ENCODE peak calls at places on chromosomes 5 and 9, in eight cellular contexts. L is A549; M is cardiac muscle cell; Y is effector memory CD4-positive, alpha-beta T cell; U is adrenal gland; V is lung; I is colonic mucosa; T is PC-9. S is an unnamed sample.

GRCh38 chr9:114088571-114089170 is 10.4 kb downstream of the KIF12 start:
- DNase-seq in L (no peak), M (no peak), Y (no peak), U (no peak), V (no peak), I (no peak), T (no peak), S (peak; percentile 40)

GRCh38 chr5:71922584-71923106 is 184.6 kb upstream of the MAP1B start:
- DNase-seq in L (peak; percentile 49), M (no peak), Y (no peak), U (no peak), V (no peak), I (no peak), T (peak; percentile 92), S (no peak)

GRCh38 chr9:69975681-69976080 is 68.0 kb upstream of the MAMDC2 start:
- DNase-seq in L (no peak), M (no peak), Y (no peak), U (no peak), V (no peak), I (no peak), T (no peak), S (no peak)

GRCh38 chr9:69036319-69036718 is 767 bp downstream of the FXN start:
- DNase-seq in L (peak; percentile 31), M (no peak), Y (no peak), U (peak; percentile 61), V (no peak), I (peak; percentile 44), T (no peak), S (no peak)

GRCh38 chr5:180607861-180608571 is 16.7 kb upstream of the SCGB3A1 start:
- DNase-seq in L (no peak), M (peak; percentile 55), Y (no peak), U (no peak), V (peak; percentile 71), I (no peak), T (no peak), S (peak; percentile 63)

GRCh38 chr9:133075925-133076324 is 14.1 kb downstream of the CEL start:
- DNase-seq in L (no peak), M (no peak), Y (no peak), U (peak; percentile 55), V (no peak), I (no peak), T (peak; percentile 43), S (no peak)

GRCh38 chr5:178308541-178309092 is 76.0 kb upstream of the PHYKPL start:
- DNase-seq in L (no peak), M (no peak), Y (no peak), U (no peak), V (no peak), I (no peak), T (no peak), S (peak; percentile 50)

GRCh38 chr5:104635216-104635615 is 1072.6 kb upstream of the NUDT12 start:
- DNase-seq in L (no peak), M (no peak), Y (no peak), U (no peak), V (no peak), I (no peak), T (no peak), S (no peak)

GRCh38 chr5:39203291-39203922 is 16.0 kb downstream of the FYB1 start:
- DNase-seq in L (no peak), M (no peak), Y (no peak), U (no peak), V (no peak), I (no peak), T (no peak), S (no peak)

GRCh38 chr5:181170996-181171395 is 23.6 kb downstream of the OR2V2 start:
- DNase-seq in L (no peak), M (no peak), Y (no peak), U (no peak), V (no peak), I (no peak), T (no peak), S (no peak)

GRCh38 chr5:37951946-37952721 is 112.3 kb upstream of the GDNF start:
- DNase-seq in L (no peak), M (no peak), Y (no peak), U (no peak), V (no peak), I (no peak), T (no peak), S (no peak)

GRCh38 chr5:59564895-59565294 is 328.6 kb downstream of the PDE4D start:
- DNase-seq in L (no peak), M (no peak), Y (no peak), U (no peak), V (no peak), I (peak; percentile 31), T (no peak), S (no peak)

GRCh38 chr9:91154686-91155085 is 207.0 kb downstream of the AUH start:
- DNase-seq in L (no peak), M (no peak), Y (no peak), U (no peak), V (no peak), I (no peak), T (no peak), S (no peak)

GRCh38 chr9:4662989-4663792 is 1.1 kb downstream of the PLPP6 start:
- DNase-seq in L (no peak), M (no peak), Y (no peak), U (no peak), V (no peak), I (no peak), T (peak; percentile 62), S (no peak)
- H3K27ac ChIP-seq in L (peak overlapping the region; percentile 92), M (no peak overlapping the region), Y (peak overlapping the region; percentile 74), U (peak overlapping the region; percentile 85), V (peak overlapping the region; percentile 91), I (peak overlapping the region; percentile 86), T (peak overlapping the region; percentile 56), S (no peak overlapping the region)

GRCh38 chr5:143350341-143350740 is 53.1 kb downstream of the NR3C1 start:
- DNase-seq in L (no peak), M (no peak), Y (no peak), U (no peak), V (no peak), I (no peak), T (no peak), S (no peak)

GRCh38 chr5:143354025-143354424 is 49.5 kb downstream of the NR3C1 start:
- DNase-seq in L (no peak), M (no peak), Y (no peak), U (no peak), V (no peak), I (no peak), T (no peak), S (no peak)

GRCh38 chr5:143352691-143353090 is 50.8 kb downstream of the NR3C1 start:
- DNase-seq in L (no peak), M (no peak), Y (no peak), U (no peak), V (no peak), I (no peak), T (no peak), S (no peak)

GRCh38 chr5:143349127-143349526 is 54.4 kb downstream of the NR3C1 start:
- DNase-seq in L (no peak), M (no peak), Y (no peak), U (no peak), V (no peak), I (no peak), T (no peak), S (no peak)

DNA sequence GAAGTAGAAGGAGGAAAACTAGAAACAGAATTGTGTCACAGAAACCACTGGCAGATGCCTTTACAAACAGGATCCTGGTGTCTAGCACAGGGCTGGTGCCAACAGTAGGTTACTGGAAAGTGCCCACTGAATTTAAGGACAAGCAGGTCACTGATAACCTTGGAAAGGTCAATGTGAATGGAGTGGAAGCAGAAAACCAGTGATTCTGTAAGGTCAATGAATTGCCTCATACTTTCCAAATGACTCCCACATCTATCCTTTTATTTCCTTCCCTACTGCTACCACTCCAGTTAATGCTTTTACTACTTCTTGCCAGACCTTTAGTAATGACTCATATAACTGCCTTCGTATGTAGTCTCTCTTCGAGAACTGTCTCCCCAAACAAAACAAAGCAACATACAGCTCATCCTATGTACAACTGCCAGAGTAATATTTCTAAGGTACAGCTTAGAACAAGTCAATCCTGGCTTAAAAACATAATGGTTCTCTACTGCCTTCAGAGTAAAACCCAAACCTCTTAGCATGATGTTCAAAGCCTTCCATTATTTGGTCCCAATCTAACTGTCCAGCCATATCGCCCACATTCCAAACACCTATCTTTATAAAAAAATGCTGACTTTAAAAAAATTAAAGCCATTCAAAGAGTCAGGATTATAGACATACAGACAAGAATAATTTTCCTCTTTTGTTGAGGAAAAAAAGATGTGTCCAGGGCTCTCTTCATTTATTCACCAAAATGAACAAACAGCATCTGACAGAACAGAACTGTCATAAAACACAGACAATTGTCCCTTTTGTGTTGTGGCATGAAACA is 52.5 kb downstream of the NR3C1 start:
- DNase-seq in L (peak; percentile 13), M (no peak), Y (no peak), U (peak; percentile 51), V (no peak), I (no peak), T (no peak), S (no peak)
- H3K27ac ChIP-seq in L (peak overlapping the region; percentile 37), M (no peak overlapping the region), Y (no peak overlapping the region), U (peak overlapping the region; percentile 11), V (no peak overlapping the region), I (no peak overlapping the region), T (no peak overlapping the region), S (peak overlapping the region; percentile 40)

DNA sequence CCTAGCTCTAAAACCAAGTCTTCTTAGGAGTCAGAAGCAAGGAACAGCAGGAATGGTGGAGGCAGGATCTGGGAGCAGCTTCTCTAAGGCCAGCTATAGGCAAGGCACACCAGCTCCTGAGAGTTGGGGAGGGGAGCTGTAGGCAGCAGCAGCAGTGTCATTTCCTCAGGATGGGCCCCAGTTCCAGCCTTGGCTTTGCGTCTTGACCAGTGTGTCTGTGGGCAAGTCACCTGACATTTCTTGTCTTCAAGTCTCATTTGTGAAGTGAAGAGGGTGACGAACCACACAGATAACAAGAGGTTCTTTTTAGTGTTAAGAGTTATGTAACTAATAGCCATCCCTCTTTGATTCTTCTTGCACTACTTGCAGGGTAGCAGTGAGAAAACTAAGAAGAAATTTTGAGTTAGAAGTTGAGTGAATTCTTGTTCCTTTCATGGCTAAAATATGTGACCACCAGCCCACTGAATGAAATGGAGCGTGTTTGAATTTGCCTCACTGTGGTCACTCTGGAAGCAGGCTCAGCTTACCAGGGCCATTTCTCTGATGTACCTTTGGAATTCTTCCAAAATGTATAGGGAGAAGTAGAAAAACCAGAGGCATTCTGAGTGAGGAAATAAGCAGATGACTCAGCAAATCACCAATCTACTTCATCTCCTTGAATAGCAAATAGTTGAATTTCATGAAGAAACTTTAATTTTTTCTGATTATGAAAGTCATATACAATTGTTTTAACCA is 42.4 kb downstream of the RHOBTB3 start:
- DNase-seq in L (no peak), M (no peak), Y (no peak), U (no peak), V (no peak), I (no peak), T (peak; percentile 77), S (no peak)
- H3K27ac ChIP-seq in L (peak overlapping the region; percentile 61), M (peak overlapping the region; percentile 62), Y (no peak overlapping the region), U (no peak overlapping the region), V (no peak overlapping the region), I (no peak overlapping the region), T (peak overlapping the region; percentile 61), S (no peak overlapping the region)

DNA sequence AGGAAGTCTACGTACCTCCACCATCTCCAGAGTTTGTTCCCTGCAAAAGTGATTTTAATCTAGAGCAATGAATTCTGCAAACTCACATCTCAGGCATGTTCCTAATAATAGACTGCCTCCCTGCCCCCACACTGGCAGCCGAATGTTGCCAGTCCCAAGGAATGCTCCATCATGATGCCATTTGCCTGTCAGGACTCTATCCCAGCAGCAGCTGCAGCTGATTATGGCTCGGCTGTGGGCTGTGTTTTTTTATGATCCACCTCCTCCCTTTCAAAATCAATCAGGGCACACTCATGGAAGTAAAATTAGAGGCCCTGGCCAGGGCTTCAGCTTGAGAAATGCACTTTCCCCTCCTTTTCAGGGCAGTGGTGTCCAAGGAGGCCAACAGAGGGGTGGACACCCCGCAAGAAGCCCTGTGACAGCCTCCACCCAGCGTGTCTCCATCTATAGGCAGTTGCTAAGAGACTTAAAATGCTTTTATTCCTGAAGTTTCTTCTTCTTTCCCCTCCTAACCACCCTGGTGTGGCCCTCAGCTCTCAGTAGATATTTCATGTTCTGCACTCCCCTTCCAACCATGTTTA is 176.7 kb upstream of the S1PR3 start:
- DNase-seq in L (no peak), M (peak; percentile 72), Y (no peak), U (peak; percentile 49), V (no peak), I (no peak), T (no peak), S (no peak)
- H3K27ac ChIP-seq in L (no peak overlapping the region), M (peak overlapping the region; percentile 65), Y (no peak overlapping the region), U (no peak overlapping the region), V (no peak overlapping the region), I (no peak overlapping the region), T (no peak overlapping the region), S (no peak overlapping the region)

S was measured in spleen.